ENCODE peak calls at places on chromosomes 6 and 20, in ten cellular contexts. K, D, X, A, P, W, Y, N, G and V are unnamed samples.

GRCh38 chr6:168163096-168163731 is 84.2 kb upstream of the FRMD1 start:
- DNase-seq in D (no peak), P (no peak), K (peak), G (no peak), X (peak), W (peak), Y (peak), A (peak), N (no peak), V (no peak)

GRCh38 chr6:81606965-81607381 is 145.5 kb downstream of the TENT5A start:
- DNase-seq in P (no peak), W (no peak), A (peak), Y (peak), K (no peak), X (no peak), N (no peak), G (no peak), D (no peak), V (no peak)

GRCh38 chr6:169659820-169660610 is 41.8 kb downstream of the WDR27 start:
- DNase-seq in K (no peak), P (no peak), A (no peak), Y (no peak), X (no peak), N (no peak), D (no peak), G (no peak), W (no peak), V (no peak)

GRCh38 chr20:21251278-21251677 is 51.9 kb upstream of the XRN2 start:
- DNase-seq in N (no peak), P (no peak), Y (peak), G (no peak), A (peak), K (no peak), X (no peak), D (no peak), W (no peak), V (no peak)

GRCh38 chr6:1604347-1604990 is 5.2 kb upstream of the FOXC1 start:
- DNase-seq in W (peak), P (peak), K (no peak), G (peak), N (peak), Y (no peak), X (peak), D (no peak), A (no peak), V (peak)

GRCh38 chr20:32474967-32475819 is 109.9 kb downstream of the NOL4L start:
- DNase-seq in X (peak), A (peak), Y (peak), G (peak), N (no peak), W (peak), D (no peak), K (peak), P (peak), V (no peak)

GRCh38 chr6:136468711-136469110 is 81.5 kb downstream of the MAP7 start:
- DNase-seq in Y (no peak), A (no peak), G (no peak), D (no peak), K (no peak), P (no peak), X (no peak), N (no peak), W (no peak), V (no peak)

GRCh38 chr6:85641522-85641915 is 1.2 kb downstream of the SYNCRIP start:
- DNase-seq in D (no peak), W (no peak), N (peak), A (no peak), X (no peak), P (no peak), Y (no peak), G (no peak), K (peak), V (peak)

GRCh38 chr6:159590794-159591193 is 102.2 kb downstream of the SOD2 start:
- DNase-seq in W (no peak), K (no peak), P (no peak), X (peak), G (no peak), N (no peak), D (no peak), Y (no peak), A (no peak), V (no peak)

GRCh38 chr6:5302995-5303622 is 41.8 kb downstream of the FARS2 start:
- DNase-seq in G (peak), Y (peak), A (no peak), K (peak), W (no peak), N (peak), X (peak), D (peak), P (no peak), V (peak)

GRCh38 chr6:17957488-17957887 is 29.9 kb downstream of the KIF13A start:
- DNase-seq in N (no peak), G (no peak), D (no peak), P (no peak), A (peak), K (peak), X (no peak), Y (peak), W (no peak), V (no peak)

GRCh38 chr20:41537865-41538264 is 80.3 kb downstream of the CHD6 start:
- DNase-seq in W (no peak), P (no peak), N (no peak), Y (no peak), K (no peak), X (no peak), D (no peak), G (no peak), A (no peak), V (no peak)

GRCh38 chr6:9647043-9647520 is 767.8 kb downstream of the TFAP2A start:
- DNase-seq in Y (peak), D (no peak), A (peak), P (no peak), G (no peak), X (no peak), W (no peak), N (no peak), K (no peak), V (no peak)

GRCh38 chr6:82589509-82590206 is 226.0 kb downstream of the TPBG start:
- DNase-seq in A (peak), N (peak), W (peak), K (peak), D (peak), G (peak), P (no peak), Y (peak), X (peak), V (peak)

GRCh38 chr6:7540595-7540994 is 876 bp upstream of the DSP start:
- DNase-seq in D (no peak), X (peak), N (no peak), K (peak), P (no peak), Y (peak), W (peak), A (no peak), G (no peak), V (no peak)

GRCh38 chr6:27565839-27566779 is 93.2 kb upstream of the ZNF184 start:
- DNase-seq in W (no peak), D (no peak), X (peak), G (no peak), K (no peak), P (no peak), A (no peak), N (no peak), Y (peak), V (no peak)

DNA sequence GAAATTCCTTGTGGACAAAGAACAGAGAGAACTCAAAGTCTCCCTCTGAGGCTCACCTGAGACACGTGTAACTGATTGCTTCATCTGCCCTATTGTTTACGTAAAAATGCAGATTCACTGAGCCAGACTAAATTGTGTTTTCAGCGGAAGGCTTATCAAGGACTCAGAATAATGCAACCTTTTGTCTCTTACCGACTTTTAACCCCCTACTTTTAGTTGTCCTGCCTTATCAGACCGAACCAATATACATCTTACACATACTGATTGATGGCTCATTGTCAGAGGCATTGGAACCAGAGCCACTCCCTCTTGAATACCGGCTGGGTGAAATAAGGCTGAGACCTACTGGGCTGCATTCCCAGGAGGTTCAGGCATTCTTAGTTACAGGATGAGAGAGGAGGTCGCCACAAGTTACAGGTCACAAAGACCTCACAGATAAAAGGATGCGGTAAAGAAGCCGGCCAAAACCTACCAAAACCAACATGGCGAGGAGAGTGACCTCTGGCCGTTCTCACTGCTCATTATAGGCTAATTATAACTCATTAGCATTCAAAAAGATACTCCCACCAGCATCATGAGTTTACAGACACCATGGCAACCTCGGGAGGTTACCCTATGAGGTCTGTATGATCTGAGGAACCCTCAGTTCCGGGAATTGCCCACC is 95.5 kb upstream of the ZNF184 start:
- DNase-seq in N (no peak), G (no peak), K (no peak), D (no peak), W (no peak), X (peak), A (no peak), Y (no peak), P (no peak), V (no peak)
- H2AFZ ChIP-seq in N (no peak), G (no peak), K (no peak), D (no peak), W (no peak), X (no peak), A (no peak), Y (no peak), P (peak), V (no peak)

DNA sequence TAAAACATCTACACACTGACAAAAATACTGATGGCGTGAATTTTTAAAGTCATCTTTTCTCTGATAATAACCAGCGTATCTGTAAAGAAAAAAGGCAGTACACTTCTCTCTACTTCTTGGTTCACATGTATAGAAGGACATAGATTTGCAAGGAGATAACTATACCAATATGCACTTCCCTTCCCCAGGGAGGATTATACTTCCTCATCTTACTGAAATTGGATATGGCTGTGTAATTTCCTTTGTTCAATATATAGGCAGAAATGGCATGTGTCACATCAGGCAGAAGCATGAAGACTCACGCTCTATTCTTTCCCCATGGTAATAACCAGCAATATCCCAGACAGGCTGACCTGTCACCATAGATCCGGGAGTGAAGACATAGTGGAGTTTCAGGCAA is 518.3 kb downstream of the KIF16B start:
- DNase-seq in D (no peak), X (no peak), N (no peak), W (no peak), P (no peak), K (no peak), A (no peak), G (no peak), Y (no peak), V (peak)
- H3K4me2 ChIP-seq in D (no peak), X (no peak), N (peak), W (no peak), P (no peak), K (no peak), A (no peak), G (no peak), Y (no peak), V (peak)

GRCh38 chr20:63527184-63527583 is 6.6 kb downstream of the PPDPF start:
- DNase-seq in P (no peak), D (no peak), A (no peak), N (no peak), Y (no peak), G (no peak), W (no peak), X (no peak), K (no peak), V (no peak)
- H2AFZ ChIP-seq in P (no peak), D (no peak), A (no peak), N (no peak), Y (no peak), G (no peak), W (no peak), X (no peak), K (no peak), V (no peak)

GRCh38 chr20:61230-61629 is 26.2 kb upstream of the DEFB125 start:
- DNase-seq in K (no peak), D (no peak), G (no peak), P (no peak), W (no peak), N (no peak), Y (no peak), A (no peak), X (no peak), V (no peak)
- H3K4me2 ChIP-seq in K (no peak), D (no peak), G (no peak), P (no peak), W (no peak), N (no peak), Y (no peak), A (no peak), X (no peak), V (no peak)